ENCODE peak calls at places on chromosomes 11 and 22, in eight cellular contexts. L is left cardiac atrium; P is activated naive CD8-positive, alpha-beta T cell treated with anti-CD3 and anti-CD28 coated beads, Interleukin-2, amount 50 U/mL, for 24 hours; O is ureter; R is astrocyte; V is NCI-H524; G is cardiac muscle cell; N is uterus. T is an unnamed sample.

GRCh38 chr11:57288771-57289579 is 35.8 kb downstream of the TNKS1BP1 start:
- DNase-seq in P (no peak), G (peak; percentile 53), O (no peak), V (peak; percentile 9), R (peak; percentile 91), L (no peak), N (no peak), T (no peak)

GRCh38 chr22:40703174-40703573 is 23.9 kb downstream of the MCHR1 start:
- DNase-seq in N (no peak), L (no peak), O (no peak), V (peak; percentile 95), P (no peak), G (no peak), R (no peak), T (no peak)

GRCh38 chr22:43128928-43129424 is 14.2 kb downstream of the MCAT start:
- DNase-seq in O (no peak), P (no peak), N (no peak), R (no peak), V (no peak), L (no peak), G (no peak), T (no peak)

GRCh38 chr22:29265929-29266328 is 1.9 kb downstream of the RHBDD3 start:
- DNase-seq in L (no peak), R (no peak), V (peak; percentile 62), O (no peak), P (no peak), G (no peak), N (no peak), T (no peak)

GRCh38 chr22:23066200-23067022 is 3.9 kb upstream of the GNAZ start:
- DNase-seq in N (peak; percentile 1), L (no peak), O (peak; percentile 32), P (no peak), G (no peak), R (no peak), V (peak; percentile 62), T (no peak)

GRCh38 chr11:27701262-27702105 is 1.2 kb upstream of the BDNF start:
- DNase-seq in R (peak; percentile 74), L (peak; percentile 33), N (no peak), P (peak; percentile 11), V (peak; percentile 64), G (peak; percentile 75), O (peak; percentile 48), T (no peak)

GRCh38 chr11:65426839-65427690 is 4.5 kb downstream of the NEAT1 start:
- DNase-seq in P (peak; percentile 54), G (peak; percentile 87), O (no peak), N (no peak), R (peak; percentile 75), L (peak; percentile 36), V (no peak), T (peak; percentile 32)

GRCh38 chr11:123272565-123272964 is 77.5 kb upstream of the CLMP start:
- DNase-seq in N (no peak), R (no peak), G (no peak), L (no peak), O (no peak), V (no peak), P (no peak), T (no peak)

GRCh38 chr22:28151241-28151640 is 232.2 kb upstream of the PITPNB start:
- DNase-seq in V (peak; percentile 44), G (no peak), L (no peak), O (no peak), R (no peak), P (no peak), N (no peak), T (no peak)

GRCh38 chr22:30219049-30219448 is 27.5 kb downstream of the LIF start:
- DNase-seq in V (peak; percentile 52), O (no peak), L (no peak), P (no peak), G (no peak), N (no peak), R (no peak), T (no peak)

GRCh38 chr11:75554258-75555022 is 7.6 kb upstream of the SERPINH1 start:
- DNase-seq in G (peak; percentile 100), O (peak; percentile 91), L (peak; percentile 95), R (peak; percentile 99), V (peak; percentile 87), N (peak; percentile 99), P (no peak), T (no peak)

GRCh38 chr11:279966-280761 is 2.0 kb downstream of the NLRP6 start:
- DNase-seq in N (no peak), P (peak; percentile 40), V (no peak), R (peak; percentile 16), L (no peak), G (peak; percentile 47), O (peak; percentile 42), T (peak; percentile 55)

GRCh38 chr22:45246060-45246985 is 5.6 kb upstream of the KIAA0930 start:
- DNase-seq in G (peak; percentile 87), O (peak; percentile 64), V (no peak), P (no peak), R (peak; percentile 98), N (peak; percentile 78), L (no peak), T (no peak)

GRCh38 chr11:134248910-134249480 is 4.2 kb downstream of the THYN1 start:
- DNase-seq in P (no peak), V (no peak), G (no peak), R (no peak), L (no peak), N (no peak), O (no peak), T (no peak)

GRCh38 chr22:39179841-39180335 is 27.4 kb upstream of the CBX7 start:
- DNase-seq in G (no peak), L (no peak), R (no peak), P (no peak), N (no peak), V (peak; percentile 80), O (peak; percentile 38), T (no peak)

GRCh38 chr11:6544921-6545850 is 48.1 kb downstream of the DNHD1 start:
- DNase-seq in N (no peak), V (no peak), P (no peak), O (no peak), L (no peak), G (peak; percentile 5), R (peak; percentile 26), T (no peak)

GRCh38 chr11:44978279-44978960 is 27.7 kb upstream of the TP53I11 start:
- DNase-seq in P (no peak), L (no peak), R (no peak), O (no peak), N (no peak), V (no peak), G (peak; percentile 44), T (no peak)

GRCh38 chr11:108536783-108537182 is 38.6 kb upstream of the POGLUT3 start:
- DNase-seq in R (no peak), G (no peak), L (no peak), O (no peak), P (no peak), N (no peak), V (no peak), T (no peak)

GRCh38 chr22:43783777-43784176 is 28.3 kb downstream of the EFCAB6 start:
- DNase-seq in G (peak; percentile 2), P (no peak), N (no peak), V (no peak), L (no peak), O (no peak), R (no peak), T (no peak)

GRCh38 chr11:45834298-45834756 is 12.9 kb upstream of the CRY2 start:
- DNase-seq in P (no peak), V (no peak), R (no peak), G (no peak), N (no peak), L (no peak), O (no peak), T (no peak)

GRCh38 chr11:128716661-128717210 is 22.9 kb downstream of the FLI1 start:
- DNase-seq in V (no peak), R (peak; percentile 85), N (no peak), P (peak; percentile 56), O (no peak), L (no peak), G (peak; percentile 79), T (peak; percentile 65)

GRCh38 chr22:36415415-36416168 is 27.8 kb upstream of the MYH9 start:
- DNase-seq in R (no peak), O (no peak), G (no peak), N (no peak), P (no peak), L (no peak), V (no peak), T (no peak)

GRCh38 chr11:129530154-129530895 is 154.7 kb downstream of the BARX2 start:
- DNase-seq in G (no peak), P (no peak), N (no peak), O (no peak), R (no peak), L (no peak), V (peak; percentile 44), T (no peak)

GRCh38 chr11:71179877-71180276 is 72.5 kb downstream of the SHANK2 start:
- DNase-seq in O (no peak), L (no peak), G (no peak), N (no peak), V (no peak), P (no peak), R (no peak), T (no peak)

GRCh38 chr11:75461136-75461535 is 28.1 kb upstream of the KLHL35 start:
- DNase-seq in V (no peak), O (no peak), L (no peak), N (no peak), P (no peak), R (no peak), G (no peak), T (no peak)

GRCh38 chr11:117614695-117615094 is 182.3 kb downstream of the DSCAML1 start:
- DNase-seq in P (no peak), R (no peak), O (no peak), V (no peak), G (no peak), L (no peak), N (no peak), T (no peak)

GRCh38 chr22:34812631-34813030 is 253.3 kb upstream of the ISX start:
- DNase-seq in L (no peak), O (no peak), N (no peak), G (no peak), V (no peak), R (peak; percentile 29), P (no peak), T (no peak)

GRCh38 chr11:107716884-107717532 is 5.2 kb upstream of the SLN start:
- DNase-seq in V (no peak), O (no peak), L (no peak), N (no peak), G (no peak), R (peak; percentile 75), P (no peak), T (no peak)

GRCh38 chr11:12642040-12642439 is 32.2 kb upstream of the TEAD1 start:
- DNase-seq in P (no peak), L (no peak), O (no peak), N (no peak), R (peak; percentile 68), V (no peak), G (peak; percentile 56), T (no peak)

GRCh38 chr22:35231585-35232084 is 25.7 kb upstream of the HMGXB4 start:
- DNase-seq in R (peak; percentile 38), G (peak; percentile 76), V (peak; percentile 86), P (peak; percentile 78), L (peak; percentile 42), O (peak; percentile 59), N (peak; percentile 22), T (peak; percentile 65)

GRCh38 chr11:46456269-46456668 is 64.7 kb upstream of the CHRM4 start:
- DNase-seq in R (no peak), N (no peak), G (no peak), P (no peak), L (no peak), O (no peak), V (no peak), T (no peak)

GRCh38 chr11:86108890-86109638 is 40.2 kb upstream of the PICALM start:
- DNase-seq in P (no peak), O (no peak), V (peak; percentile 5), R (no peak), G (no peak), N (no peak), L (no peak), T (no peak)

GRCh38 chr11:57424802-57425564 is 1.9 kb downstream of the SLC43A3 start:
- DNase-seq in N (peak; percentile 71), G (peak; percentile 97), P (peak; percentile 87), V (no peak), L (peak; percentile 85), O (peak; percentile 73), R (peak; percentile 84), T (peak; percentile 67)

GRCh38 chr11:132610216-132610615 is 922.1 kb downstream of the OPCML start:
- DNase-seq in P (no peak), O (no peak), R (peak; percentile 91), V (no peak), L (no peak), G (peak; percentile 61), N (no peak), T (no peak)